ENCODE peak calls at places on chromosomes 5 and 9, in seven cellular contexts. R is activated CD8-positive, alpha-beta memory T cell treated with anti-CD3 and anti-CD28 coated beads, Interleukin-2, amount 50 U/mL, for 4 hours; U is AG08395; S is NCI-H1092; C is cardiac fibroblast; X is activated T-cell treated with anti-CD3 and anti-CD28 coated beads, Interleukin-2, amount 50 U/mL, for 48 hours; G is heart right ventricle. L is an unnamed sample.

GRCh38 chr5:178108966-178109365 is 4.4 kb upstream of the N4BP3 start:
- DNase-seq in R (no peak), U (no peak), X (no peak), S (no peak), G (no peak), C (no peak), L (no peak)

GRCh38 chr5:159175547-159175946 is 33.8 kb downstream of the RNF145 start:
- DNase-seq in S (no peak), G (no peak), X (no peak), C (no peak), R (no peak), U (no peak), L (no peak)

GRCh38 chr9:24257726-24258125 is 288.0 kb downstream of the IZUMO3 start:
- DNase-seq in U (no peak), R (no peak), X (no peak), C (no peak), G (no peak), S (no peak), L (no peak)

GRCh38 chr9:126915281-126915816 is 767 bp downstream of the RALGPS1 start:
- DNase-seq in R (peak; percentile 49), G (peak; percentile 37), X (no peak), U (no peak), S (no peak), C (no peak), L (no peak)

GRCh38 chr5:133839721-133840120 is 128.7 kb downstream of the C5orf15 start:
- DNase-seq in R (no peak), X (no peak), U (no peak), S (peak; percentile 88), C (no peak), G (no peak), L (no peak)

GRCh38 chr5:107370569-107370968 is 300.2 kb downstream of the EFNA5 start:
- DNase-seq in U (peak; percentile 13), X (no peak), R (no peak), G (no peak), S (no peak), C (peak; percentile 12), L (no peak)

GRCh38 chr5:153147891-153148623 is 342.4 kb upstream of the GRIA1 start:
- DNase-seq in R (no peak), U (peak; percentile 10), G (no peak), X (no peak), S (peak; percentile 24), C (peak; percentile 70), L (no peak)

GRCh38 chr5:142817961-142818431 is 47.8 kb downstream of the ARHGAP26 start:
- DNase-seq in S (no peak), U (peak; percentile 76), X (no peak), R (no peak), G (no peak), C (no peak), L (no peak)

GRCh38 chr5:74839228-74839627 is 27.0 kb downstream of the FAM169A start:
- DNase-seq in G (no peak), X (no peak), C (no peak), R (no peak), U (no peak), S (no peak), L (no peak)

GRCh38 chr5:68239485-68239884 is 23.9 kb downstream of the PIK3R1 start:
- DNase-seq in G (peak; percentile 47), X (peak; percentile 82), U (peak; percentile 80), C (peak; percentile 83), S (no peak), R (peak; percentile 87), L (no peak)

GRCh38 chr5:37184748-37185364 is 64.3 kb downstream of the CPLANE1 start:
- DNase-seq in S (no peak), G (no peak), R (no peak), U (no peak), C (peak; percentile 6), X (no peak), L (no peak)

GRCh38 chr9:4530375-4530774 is 40.1 kb downstream of the SLC1A1 start:
- DNase-seq in R (no peak), C (peak; percentile 87), U (peak; percentile 40), S (no peak), G (no peak), X (no peak), L (no peak)

GRCh38 chr5:36145311-36145710 is 6.4 kb downstream of the LMBRD2 start:
- DNase-seq in R (no peak), X (no peak), G (no peak), S (no peak), U (no peak), C (no peak), L (no peak)

GRCh38 chr9:128149951-128150593 is 819 bp downstream of the LCN2 start:
- DNase-seq in X (no peak), C (no peak), S (no peak), G (peak; percentile 6), R (no peak), U (no peak), L (no peak)

GRCh38 chr9:70413427-70413797 is 1.0 kb downstream of the KLF9 start:
- DNase-seq in X (no peak), C (no peak), G (peak; percentile 79), S (peak; percentile 21), R (peak; percentile 67), U (peak; percentile 30), L (no peak)

GRCh38 chr5:172245823-172246222 is 37.7 kb downstream of the UBTD2 start:
- DNase-seq in U (peak; percentile 22), X (no peak), R (no peak), S (no peak), G (no peak), C (peak; percentile 32), L (no peak)

GRCh38 chr5:72888595-72888994 is 67.2 kb upstream of the FCHO2 start:
- DNase-seq in C (no peak), X (no peak), S (no peak), G (no peak), U (no peak), R (no peak), L (no peak)

GRCh38 chr5:126335871-126336270 is 87.3 kb upstream of the GRAMD2B start:
- DNase-seq in R (no peak), X (no peak), U (peak; percentile 12), C (no peak), S (no peak), G (no peak), L (peak; percentile 37)

GRCh38 chr5:111720333-111720890 is 36.6 kb downstream of the NREP start:
- DNase-seq in U (no peak), S (no peak), X (no peak), R (no peak), G (no peak), C (no peak), L (no peak)

GRCh38 chr5:108238461-108238860 is 143.4 kb downstream of the FBXL17 start:
- DNase-seq in S (no peak), C (no peak), R (no peak), G (no peak), X (no peak), U (no peak), L (no peak)

GRCh38 chr9:33868430-33869000 is 51.6 kb downstream of the UBE2R2 start:
- DNase-seq in C (peak; percentile 74), S (no peak), G (no peak), R (no peak), U (peak; percentile 40), X (no peak), L (no peak)

GRCh38 chr5:27124590-27124989 is 86.2 kb upstream of the CDH9 start:
- DNase-seq in U (no peak), X (no peak), R (no peak), C (peak; percentile 49), G (no peak), S (no peak), L (no peak)

GRCh38 chr9:89919171-89919681 is 314.4 kb downstream of the GADD45G start:
- DNase-seq in G (peak; percentile 33), C (no peak), R (no peak), U (no peak), S (peak; percentile 43), X (peak; percentile 59), L (no peak)

GRCh38 chr5:14286007-14286406 is 142.9 kb downstream of the TRIO start:
- DNase-seq in S (no peak), G (no peak), C (no peak), R (no peak), U (no peak), X (no peak), L (no peak)

GRCh38 chr9:91724068-91724440 is 226.0 kb downstream of the ROR2 start:
- DNase-seq in C (no peak), X (no peak), S (no peak), R (no peak), U (no peak), G (no peak), L (no peak)

GRCh38 chr5:101393795-101394450 is 490.8 kb upstream of the ST8SIA4 start:
- DNase-seq in G (no peak), S (no peak), X (no peak), C (no peak), U (no peak), R (no peak), L (no peak)

GRCh38 chr5:64958757-64959391 is 190.1 kb downstream of the CWC27 start:
- DNase-seq in X (no peak), U (peak; percentile 19), C (peak; percentile 74), G (no peak), R (no peak), S (no peak), L (no peak)

GRCh38 chr5:151107738-151108520 is 27.1 kb upstream of the TNIP1 start:
- DNase-seq in G (no peak), C (peak; percentile 39), S (no peak), R (no peak), X (no peak), U (peak; percentile 43), L (no peak)

GRCh38 chr9:129026442-129027223 is 1.5 kb downstream of the SH3GLB2 start:
- DNase-seq in S (no peak), C (no peak), X (no peak), R (peak; percentile 14), G (no peak), U (no peak), L (no peak)

GRCh38 chr5:105807951-105808350 is 1862.8 kb downstream of the EFNA5 start:
- DNase-seq in S (no peak), X (no peak), U (no peak), R (no peak), G (no peak), C (no peak), L (no peak)

GRCh38 chr5:159099049-159099760 is 511 bp downstream of the EBF1 start:
- DNase-seq in R (peak; percentile 49), C (peak; percentile 50), G (peak; percentile 48), S (peak; percentile 45), U (peak; percentile 37), X (peak; percentile 68), L (no peak)